ENCODE peak calls at places on chromosome 2, in six cellular contexts. One of them, this sample, is unnamed.
A peak's percentile ranks its signal among the peaks of the same experiment; 100 is the strongest.

GRCh38 chr2:105361132-105361889 is 24.0 kb downstream of the C2orf49 start:
- DNase-seq in stimulated activated CD4-positive, alpha-beta T cell treated with anti-CD3 and anti-CD28 coated beads, Interleukin-1b, Interleukin-23, amount 100 ng/mL, for 1 hour: no peak
- DNase-seq in fibroblast of pulmonary artery: no peak
- DNase-seq in effector memory CD4-positive, alpha-beta T cell: no peak
- DNase-seq in EH: no peak
- DNase-seq in MV-4-11: no peak
- DNase-seq in this sample: no peak

GRCh38 chr2:197261808-197262226 is 48.8 kb downstream of the ANKRD44 start:
- DNase-seq in stimulated activated CD4-positive, alpha-beta T cell treated with anti-CD3 and anti-CD28 coated beads, Interleukin-1b, Interleukin-23, amount 100 ng/mL, for 1 hour: no peak
- DNase-seq in fibroblast of pulmonary artery: peak; percentile 36
- DNase-seq in effector memory CD4-positive, alpha-beta T cell: no peak
- DNase-seq in EH: peak; percentile 64
- DNase-seq in MV-4-11: peak; percentile 36
- DNase-seq in this sample: peak; percentile 34

GRCh38 chr2:127690696-127691095 is 10.6 kb upstream of the SFT2D3 start:
- DNase-seq in stimulated activated CD4-positive, alpha-beta T cell treated with anti-CD3 and anti-CD28 coated beads, Interleukin-1b, Interleukin-23, amount 100 ng/mL, for 1 hour: no peak
- DNase-seq in fibroblast of pulmonary artery: no peak
- DNase-seq in effector memory CD4-positive, alpha-beta T cell: no peak
- DNase-seq in EH: no peak
- DNase-seq in MV-4-11: no peak
- DNase-seq in this sample: no peak

GRCh38 chr2:137677466-137677865 is 286.8 kb upstream of the HNMT start:
- DNase-seq in stimulated activated CD4-positive, alpha-beta T cell treated with anti-CD3 and anti-CD28 coated beads, Interleukin-1b, Interleukin-23, amount 100 ng/mL, for 1 hour: no peak
- DNase-seq in fibroblast of pulmonary artery: no peak
- DNase-seq in effector memory CD4-positive, alpha-beta T cell: no peak
- DNase-seq in EH: no peak
- DNase-seq in MV-4-11: no peak
- DNase-seq in this sample: no peak

GRCh38 chr2:125386074-125386473 is 1269.9 kb upstream of the GYPC start:
- DNase-seq in stimulated activated CD4-positive, alpha-beta T cell treated with anti-CD3 and anti-CD28 coated beads, Interleukin-1b, Interleukin-23, amount 100 ng/mL, for 1 hour: no peak
- DNase-seq in fibroblast of pulmonary artery: no peak
- DNase-seq in effector memory CD4-positive, alpha-beta T cell: no peak
- DNase-seq in EH: no peak
- DNase-seq in MV-4-11: no peak
- DNase-seq in this sample: peak; percentile 7

GRCh38 chr2:223772363-223772762 is 65.0 kb downstream of the AP1S3 start:
- DNase-seq in stimulated activated CD4-positive, alpha-beta T cell treated with anti-CD3 and anti-CD28 coated beads, Interleukin-1b, Interleukin-23, amount 100 ng/mL, for 1 hour: no peak
- DNase-seq in fibroblast of pulmonary artery: no peak
- DNase-seq in effector memory CD4-positive, alpha-beta T cell: no peak
- DNase-seq in EH: peak; percentile 11
- DNase-seq in MV-4-11: no peak
- DNase-seq in this sample: no peak

GRCh38 chr2:84840306-84840705 is 40.6 kb downstream of the TRABD2A start:
- DNase-seq in stimulated activated CD4-positive, alpha-beta T cell treated with anti-CD3 and anti-CD28 coated beads, Interleukin-1b, Interleukin-23, amount 100 ng/mL, for 1 hour: no peak
- DNase-seq in fibroblast of pulmonary artery: no peak
- DNase-seq in effector memory CD4-positive, alpha-beta T cell: no peak
- DNase-seq in EH: peak; percentile 54
- DNase-seq in MV-4-11: no peak
- DNase-seq in this sample: no peak

GRCh38 chr2:235087812-235088607 is 136.2 kb downstream of the SH3BP4 start:
- DNase-seq in stimulated activated CD4-positive, alpha-beta T cell treated with anti-CD3 and anti-CD28 coated beads, Interleukin-1b, Interleukin-23, amount 100 ng/mL, for 1 hour: no peak
- DNase-seq in fibroblast of pulmonary artery: peak; percentile 66
- DNase-seq in effector memory CD4-positive, alpha-beta T cell: no peak
- DNase-seq in EH: no peak
- DNase-seq in MV-4-11: no peak
- DNase-seq in this sample: no peak

GRCh38 chr2:36214682-36215081 is 140.9 kb upstream of the CRIM1 start:
- DNase-seq in stimulated activated CD4-positive, alpha-beta T cell treated with anti-CD3 and anti-CD28 coated beads, Interleukin-1b, Interleukin-23, amount 100 ng/mL, for 1 hour: no peak
- DNase-seq in fibroblast of pulmonary artery: no peak
- DNase-seq in effector memory CD4-positive, alpha-beta T cell: no peak
- DNase-seq in EH: no peak
- DNase-seq in MV-4-11: no peak
- DNase-seq in this sample: no peak

GRCh38 chr2:76455910-76456309 is 745.2 kb upstream of the GCFC2 start:
- DNase-seq in stimulated activated CD4-positive, alpha-beta T cell treated with anti-CD3 and anti-CD28 coated beads, Interleukin-1b, Interleukin-23, amount 100 ng/mL, for 1 hour: no peak
- DNase-seq in fibroblast of pulmonary artery: no peak
- DNase-seq in effector memory CD4-positive, alpha-beta T cell: no peak
- DNase-seq in EH: no peak
- DNase-seq in MV-4-11: no peak
- DNase-seq in this sample: no peak

GRCh38 chr2:201357216-201357615 is at the start of gene FLACC1:
- DNase-seq in stimulated activated CD4-positive, alpha-beta T cell treated with anti-CD3 and anti-CD28 coated beads, Interleukin-1b, Interleukin-23, amount 100 ng/mL, for 1 hour: no peak
- DNase-seq in fibroblast of pulmonary artery: peak; percentile 82
- DNase-seq in effector memory CD4-positive, alpha-beta T cell: no peak
- DNase-seq in EH: peak; percentile 90
- DNase-seq in MV-4-11: no peak
- DNase-seq in this sample: peak; percentile 36

GRCh38 chr2:26757873-26758789 is 6.0 kb upstream of the SLC35F6 start:
- DNase-seq in stimulated activated CD4-positive, alpha-beta T cell treated with anti-CD3 and anti-CD28 coated beads, Interleukin-1b, Interleukin-23, amount 100 ng/mL, for 1 hour: no peak
- DNase-seq in fibroblast of pulmonary artery: peak; percentile 99
- DNase-seq in effector memory CD4-positive, alpha-beta T cell: no peak
- DNase-seq in EH: peak; percentile 100
- DNase-seq in MV-4-11: peak; percentile 89
- DNase-seq in this sample: peak; percentile 87

GRCh38 chr2:204152616-204153015 is 216.1 kb downstream of the ICOS start:
- DNase-seq in stimulated activated CD4-positive, alpha-beta T cell treated with anti-CD3 and anti-CD28 coated beads, Interleukin-1b, Interleukin-23, amount 100 ng/mL, for 1 hour: no peak
- DNase-seq in fibroblast of pulmonary artery: no peak
- DNase-seq in effector memory CD4-positive, alpha-beta T cell: no peak
- DNase-seq in EH: no peak
- DNase-seq in MV-4-11: no peak
- DNase-seq in this sample: no peak

GRCh38 chr2:39938035-39938835 is 159.2 kb upstream of the THUMPD2 start:
- DNase-seq in stimulated activated CD4-positive, alpha-beta T cell treated with anti-CD3 and anti-CD28 coated beads, Interleukin-1b, Interleukin-23, amount 100 ng/mL, for 1 hour: no peak
- DNase-seq in fibroblast of pulmonary artery: peak; percentile 39
- DNase-seq in effector memory CD4-positive, alpha-beta T cell: no peak
- DNase-seq in EH: peak; percentile 95
- DNase-seq in MV-4-11: no peak
- DNase-seq in this sample: no peak

GRCh38 chr2:1707771-1708351 is 36.5 kb downstream of the PXDN start:
- DNase-seq in stimulated activated CD4-positive, alpha-beta T cell treated with anti-CD3 and anti-CD28 coated beads, Interleukin-1b, Interleukin-23, amount 100 ng/mL, for 1 hour: no peak
- DNase-seq in fibroblast of pulmonary artery: peak; percentile 99
- DNase-seq in effector memory CD4-positive, alpha-beta T cell: no peak
- DNase-seq in EH: peak; percentile 98
- DNase-seq in MV-4-11: peak; percentile 36
- DNase-seq in this sample: peak; percentile 75

GRCh38 chr2:28359222-28360065 is 33.2 kb upstream of the FOSL2 start:
- DNase-seq in stimulated activated CD4-positive, alpha-beta T cell treated with anti-CD3 and anti-CD28 coated beads, Interleukin-1b, Interleukin-23, amount 100 ng/mL, for 1 hour: peak; percentile 32
- DNase-seq in fibroblast of pulmonary artery: peak; percentile 81
- DNase-seq in effector memory CD4-positive, alpha-beta T cell: peak; percentile 80
- DNase-seq in EH: peak; percentile 36
- DNase-seq in MV-4-11: peak; percentile 96
- DNase-seq in this sample: peak; percentile 98

GRCh38 chr2:65300134-65300771 is 72.6 kb downstream of the ACTR2 start:
- DNase-seq in stimulated activated CD4-positive, alpha-beta T cell treated with anti-CD3 and anti-CD28 coated beads, Interleukin-1b, Interleukin-23, amount 100 ng/mL, for 1 hour: no peak
- DNase-seq in fibroblast of pulmonary artery: peak; percentile 51
- DNase-seq in effector memory CD4-positive, alpha-beta T cell: no peak
- DNase-seq in EH: peak; percentile 72
- DNase-seq in MV-4-11: no peak
- DNase-seq in this sample: no peak

GRCh38 chr2:162243305-162243693 is at the start of gene FAP:
- DNase-seq in stimulated activated CD4-positive, alpha-beta T cell treated with anti-CD3 and anti-CD28 coated beads, Interleukin-1b, Interleukin-23, amount 100 ng/mL, for 1 hour: no peak
- DNase-seq in fibroblast of pulmonary artery: peak; percentile 90
- DNase-seq in effector memory CD4-positive, alpha-beta T cell: no peak
- DNase-seq in EH: peak; percentile 96
- DNase-seq in MV-4-11: peak; percentile 4
- DNase-seq in this sample: no peak

GRCh38 chr2:232014681-232015080 is 53.2 kb downstream of the DIS3L2 start:
- DNase-seq in stimulated activated CD4-positive, alpha-beta T cell treated with anti-CD3 and anti-CD28 coated beads, Interleukin-1b, Interleukin-23, amount 100 ng/mL, for 1 hour: no peak
- DNase-seq in fibroblast of pulmonary artery: no peak
- DNase-seq in effector memory CD4-positive, alpha-beta T cell: no peak
- DNase-seq in EH: no peak
- DNase-seq in MV-4-11: no peak
- DNase-seq in this sample: no peak

GRCh38 chr2:190359896-190360376 is 16.5 kb downstream of the INPP1 start:
- DNase-seq in stimulated activated CD4-positive, alpha-beta T cell treated with anti-CD3 and anti-CD28 coated beads, Interleukin-1b, Interleukin-23, amount 100 ng/mL, for 1 hour: no peak
- DNase-seq in fibroblast of pulmonary artery: peak; percentile 77
- DNase-seq in effector memory CD4-positive, alpha-beta T cell: no peak
- DNase-seq in EH: peak; percentile 66
- DNase-seq in MV-4-11: no peak
- DNase-seq in this sample: no peak

GRCh38 chr2:201860541-201861154 is 54.3 kb downstream of the CDK15 start:
- DNase-seq in stimulated activated CD4-positive, alpha-beta T cell treated with anti-CD3 and anti-CD28 coated beads, Interleukin-1b, Interleukin-23, amount 100 ng/mL, for 1 hour: no peak
- DNase-seq in fibroblast of pulmonary artery: peak; percentile 84
- DNase-seq in effector memory CD4-positive, alpha-beta T cell: no peak
- DNase-seq in EH: peak; percentile 92
- DNase-seq in MV-4-11: peak; percentile 60
- DNase-seq in this sample: peak; percentile 79

GRCh38 chr2:240818543-240819403 is 1.2 kb downstream of the KIF1A start:
- DNase-seq in stimulated activated CD4-positive, alpha-beta T cell treated with anti-CD3 and anti-CD28 coated beads, Interleukin-1b, Interleukin-23, amount 100 ng/mL, for 1 hour: no peak
- DNase-seq in fibroblast of pulmonary artery: no peak
- DNase-seq in effector memory CD4-positive, alpha-beta T cell: no peak
- DNase-seq in EH: no peak
- DNase-seq in MV-4-11: no peak
- DNase-seq in this sample: no peak

GRCh38 chr2:212902421-212902820 is 249.0 kb downstream of the IKZF2 start:
- DNase-seq in stimulated activated CD4-positive, alpha-beta T cell treated with anti-CD3 and anti-CD28 coated beads, Interleukin-1b, Interleukin-23, amount 100 ng/mL, for 1 hour: no peak
- DNase-seq in fibroblast of pulmonary artery: no peak
- DNase-seq in effector memory CD4-positive, alpha-beta T cell: no peak
- DNase-seq in EH: no peak
- DNase-seq in MV-4-11: no peak
- DNase-seq in this sample: no peak

GRCh38 chr2:38201784-38202183 is 125.8 kb upstream of the CYP1B1 start:
- DNase-seq in stimulated activated CD4-positive, alpha-beta T cell treated with anti-CD3 and anti-CD28 coated beads, Interleukin-1b, Interleukin-23, amount 100 ng/mL, for 1 hour: no peak
- DNase-seq in fibroblast of pulmonary artery: no peak
- DNase-seq in effector memory CD4-positive, alpha-beta T cell: no peak
- DNase-seq in EH: peak; percentile 15
- DNase-seq in MV-4-11: no peak
- DNase-seq in this sample: no peak

GRCh38 chr2:149038442-149039212 is at the start of gene LYPD6B:
- DNase-seq in stimulated activated CD4-positive, alpha-beta T cell treated with anti-CD3 and anti-CD28 coated beads, Interleukin-1b, Interleukin-23, amount 100 ng/mL, for 1 hour: no peak
- DNase-seq in fibroblast of pulmonary artery: no peak
- DNase-seq in effector memory CD4-positive, alpha-beta T cell: no peak
- DNase-seq in EH: peak; percentile 35
- DNase-seq in MV-4-11: no peak
- DNase-seq in this sample: peak; percentile 48

GRCh38 chr2:151302879-151303278 is 13.4 kb upstream of the NMI start:
- DNase-seq in stimulated activated CD4-positive, alpha-beta T cell treated with anti-CD3 and anti-CD28 coated beads, Interleukin-1b, Interleukin-23, amount 100 ng/mL, for 1 hour: no peak
- DNase-seq in fibroblast of pulmonary artery: peak; percentile 88
- DNase-seq in effector memory CD4-positive, alpha-beta T cell: no peak
- DNase-seq in EH: peak; percentile 78
- DNase-seq in MV-4-11: no peak
- DNase-seq in this sample: no peak

GRCh38 chr2:43566461-43566729 is 29.4 kb downstream of the THADA start:
- DNase-seq in stimulated activated CD4-positive, alpha-beta T cell treated with anti-CD3 and anti-CD28 coated beads, Interleukin-1b, Interleukin-23, amount 100 ng/mL, for 1 hour: no peak
- DNase-seq in fibroblast of pulmonary artery: no peak
- DNase-seq in effector memory CD4-positive, alpha-beta T cell: no peak
- DNase-seq in EH: no peak
- DNase-seq in MV-4-11: no peak
- DNase-seq in this sample: no peak

GRCh38 chr2:28702415-28702859 is 49.2 kb upstream of the PPP1CB start:
- DNase-seq in stimulated activated CD4-positive, alpha-beta T cell treated with anti-CD3 and anti-CD28 coated beads, Interleukin-1b, Interleukin-23, amount 100 ng/mL, for 1 hour: no peak
- DNase-seq in fibroblast of pulmonary artery: no peak
- DNase-seq in effector memory CD4-positive, alpha-beta T cell: no peak
- DNase-seq in EH: no peak
- DNase-seq in MV-4-11: no peak
- DNase-seq in this sample: no peak

GRCh38 chr2:229313591-229313990 is 42.5 kb upstream of the PID1 start:
- DNase-seq in stimulated activated CD4-positive, alpha-beta T cell treated with anti-CD3 and anti-CD28 coated beads, Interleukin-1b, Interleukin-23, amount 100 ng/mL, for 1 hour: no peak
- DNase-seq in fibroblast of pulmonary artery: peak; percentile 94
- DNase-seq in effector memory CD4-positive, alpha-beta T cell: no peak
- DNase-seq in EH: peak; percentile 63
- DNase-seq in MV-4-11: peak; percentile 74
- DNase-seq in this sample: no peak

GRCh38 chr2:32172870-32173269 is 7.2 kb downstream of the SLC30A6 start:
- DNase-seq in stimulated activated CD4-positive, alpha-beta T cell treated with anti-CD3 and anti-CD28 coated beads, Interleukin-1b, Interleukin-23, amount 100 ng/mL, for 1 hour: no peak
- DNase-seq in fibroblast of pulmonary artery: peak; percentile 13
- DNase-seq in effector memory CD4-positive, alpha-beta T cell: no peak
- DNase-seq in EH: no peak
- DNase-seq in MV-4-11: peak; percentile 26
- DNase-seq in this sample: no peak

GRCh38 chr2:127047716-127048617 is 59.0 kb downstream of the BIN1 start:
- DNase-seq in stimulated activated CD4-positive, alpha-beta T cell treated with anti-CD3 and anti-CD28 coated beads, Interleukin-1b, Interleukin-23, amount 100 ng/mL, for 1 hour: no peak
- DNase-seq in fibroblast of pulmonary artery: no peak
- DNase-seq in effector memory CD4-positive, alpha-beta T cell: no peak
- DNase-seq in EH: no peak
- DNase-seq in MV-4-11: no peak
- DNase-seq in this sample: no peak

GRCh38 chr2:28390857-28391563 is 1.6 kb upstream of the FOSL2 start:
- DNase-seq in stimulated activated CD4-positive, alpha-beta T cell treated with anti-CD3 and anti-CD28 coated beads, Interleukin-1b, Interleukin-23, amount 100 ng/mL, for 1 hour: no peak
- DNase-seq in fibroblast of pulmonary artery: peak; percentile 93
- DNase-seq in effector memory CD4-positive, alpha-beta T cell: no peak
- DNase-seq in EH: peak; percentile 91
- DNase-seq in MV-4-11: peak; percentile 43
- DNase-seq in this sample: no peak

GRCh38 chr2:29611850-29612249 is 309.5 kb downstream of the ALK start:
- DNase-seq in stimulated activated CD4-positive, alpha-beta T cell treated with anti-CD3 and anti-CD28 coated beads, Interleukin-1b, Interleukin-23, amount 100 ng/mL, for 1 hour: no peak
- DNase-seq in fibroblast of pulmonary artery: no peak
- DNase-seq in effector memory CD4-positive, alpha-beta T cell: no peak
- DNase-seq in EH: no peak
- DNase-seq in MV-4-11: no peak
- DNase-seq in this sample: no peak